ENCODE peak calls at places on chromosomes 1 and 21, in nine cellular contexts. T is thoracic aorta; S is AG10803; H is BE2C; B is HCT116; F is CD4-positive, alpha-beta memory T cell; M is coronary artery; R is psoas muscle; U is lower lobe of right lung. Y is an unnamed sample.

GRCh38 chr1:224080082-224080774 is 33.7 kb upstream of the FBXO28 start:
- DNase-seq in T (no peak), S (peak), H (no peak), B (peak), F (no peak), M (no peak), R (no peak), U (no peak), Y (peak)

GRCh38 chr1:156414440-156415064 is 45.5 kb downstream of the RHBG start:
- DNase-seq in T (no peak), S (no peak), H (no peak), B (no peak), F (no peak), M (no peak), R (peak), U (no peak), Y (no peak)

GRCh38 chr1:29414091-29414490 is 177.8 kb downstream of the PTPRU start:
- DNase-seq in T (no peak), S (no peak), H (no peak), B (no peak), F (no peak), M (peak), R (no peak), U (no peak), Y (no peak)

GRCh38 chr1:53405737-53406136 is 53.5 kb upstream of the DMRTB1 start:
- DNase-seq in T (no peak), S (no peak), H (no peak), B (no peak), F (no peak), M (no peak), R (no peak), U (no peak), Y (peak)

GRCh38 chr1:6141601-6142000 is 38.5 kb downstream of the CHD5 start:
- DNase-seq in T (no peak), S (no peak), H (no peak), B (no peak), F (no peak), M (no peak), R (peak), U (no peak), Y (no peak)

GRCh38 chr1:113812661-113813135 is 422 bp upstream of the RSBN1 start:
- DNase-seq in T (no peak), S (peak), H (no peak), B (no peak), F (peak), M (no peak), R (peak), U (no peak), Y (no peak)

GRCh38 chr1:56424744-56425493 is 154.4 kb downstream of the PLPP3 start:
- DNase-seq in T (peak), S (peak), H (peak), B (peak), F (no peak), M (no peak), R (peak), U (peak), Y (no peak)

GRCh38 chr1:57966751-57967406 is 543.0 kb upstream of the DAB1 start:
- DNase-seq in T (no peak), S (no peak), H (no peak), B (no peak), F (no peak), M (no peak), R (no peak), U (no peak), Y (no peak)

GRCh38 chr1:233254039-233254362 is 41.5 kb downstream of the PCNX2 start:
- DNase-seq in T (no peak), S (no peak), H (no peak), B (no peak), F (no peak), M (no peak), R (no peak), U (no peak), Y (no peak)

GRCh38 chr1:29719253-29719652 is 482.9 kb downstream of the PTPRU start:
- DNase-seq in T (no peak), S (peak), H (no peak), B (no peak), F (no peak), M (no peak), R (no peak), U (no peak), Y (no peak)

GRCh38 chr1:156502749-156503671 is 2.4 kb upstream of the MEF2D start:
- DNase-seq in T (peak), S (peak), H (no peak), B (peak), F (no peak), M (peak), R (peak), U (peak), Y (peak)

GRCh38 chr1:164240081-164240480 is 318.9 kb upstream of the PBX1 start:
- DNase-seq in T (no peak), S (no peak), H (no peak), B (no peak), F (no peak), M (no peak), R (no peak), U (no peak), Y (peak)

GRCh38 chr1:150259758-150260669 is 2.4 kb downstream of the CA14 start:
- DNase-seq in T (no peak), S (no peak), H (no peak), B (no peak), F (no peak), M (no peak), R (no peak), U (peak), Y (peak)

GRCh38 chr1:44245066-44245465 is 31.8 kb downstream of the DMAP1 start:
- DNase-seq in T (no peak), S (no peak), H (no peak), B (no peak), F (no peak), M (no peak), R (no peak), U (no peak), Y (no peak)

GRCh38 chr1:17569200-17570139 is 30.0 kb downstream of the ARHGEF10L start:
- DNase-seq in T (peak), S (peak), H (no peak), B (peak), F (no peak), M (peak), R (peak), U (peak), Y (peak)

GRCh38 chr1:2214541-2215241 is 13.4 kb upstream of the SKI start:
- DNase-seq in T (no peak), S (no peak), H (no peak), B (no peak), F (no peak), M (peak), R (peak), U (peak), Y (no peak)

GRCh38 chr1:181251001-181251712 is 162.7 kb downstream of the IER5 start:
- DNase-seq in T (no peak), S (peak), H (no peak), B (peak), F (no peak), M (no peak), R (no peak), U (no peak), Y (peak)

GRCh38 chr1:45545019-45545493 is 5.6 kb upstream of the AKR1A1 start:
- DNase-seq in T (no peak), S (no peak), H (no peak), B (no peak), F (no peak), M (no peak), R (no peak), U (no peak), Y (no peak)

GRCh38 chr1:29760165-29760564 is 523.8 kb downstream of the PTPRU start:
- DNase-seq in T (no peak), S (no peak), H (no peak), B (no peak), F (no peak), M (no peak), R (no peak), U (no peak), Y (no peak)

GRCh38 chr1:100989306-100990077 is 36.1 kb downstream of the DPH5 start:
- DNase-seq in T (no peak), S (peak), H (no peak), B (no peak), F (no peak), M (no peak), R (no peak), U (no peak), Y (no peak)

GRCh38 chr1:210597555-210598134 is 268.9 kb downstream of the HHAT start:
- DNase-seq in T (no peak), S (peak), H (no peak), B (no peak), F (no peak), M (no peak), R (no peak), U (no peak), Y (peak)

GRCh38 chr1:71809085-71809484 is 473.3 kb downstream of the NEGR1 start:
- DNase-seq in T (no peak), S (no peak), H (no peak), B (no peak), F (no peak), M (no peak), R (no peak), U (no peak), Y (no peak)

GRCh38 chr1:37999434-38000232 is 5.7 kb downstream of the FHL3 start:
- DNase-seq in T (no peak), S (peak), H (no peak), B (no peak), F (no peak), M (peak), R (peak), U (peak), Y (peak)

GRCh38 chr1:153655333-153655732 is 3.2 kb upstream of the SNAPIN start:
- DNase-seq in T (no peak), S (no peak), H (no peak), B (no peak), F (no peak), M (no peak), R (no peak), U (no peak), Y (no peak)

GRCh38 chr1:210600421-210601195 is 271.9 kb downstream of the HHAT start:
- DNase-seq in T (no peak), S (no peak), H (no peak), B (no peak), F (no peak), M (no peak), R (no peak), U (no peak), Y (no peak)

GRCh38 chr21:44583800-44584147 is 3.4 kb upstream of the KRTAP10-5 start:
- DNase-seq in T (no peak), S (no peak), H (no peak), B (no peak), F (peak), M (no peak), R (no peak), U (no peak), Y (no peak)

DNA sequence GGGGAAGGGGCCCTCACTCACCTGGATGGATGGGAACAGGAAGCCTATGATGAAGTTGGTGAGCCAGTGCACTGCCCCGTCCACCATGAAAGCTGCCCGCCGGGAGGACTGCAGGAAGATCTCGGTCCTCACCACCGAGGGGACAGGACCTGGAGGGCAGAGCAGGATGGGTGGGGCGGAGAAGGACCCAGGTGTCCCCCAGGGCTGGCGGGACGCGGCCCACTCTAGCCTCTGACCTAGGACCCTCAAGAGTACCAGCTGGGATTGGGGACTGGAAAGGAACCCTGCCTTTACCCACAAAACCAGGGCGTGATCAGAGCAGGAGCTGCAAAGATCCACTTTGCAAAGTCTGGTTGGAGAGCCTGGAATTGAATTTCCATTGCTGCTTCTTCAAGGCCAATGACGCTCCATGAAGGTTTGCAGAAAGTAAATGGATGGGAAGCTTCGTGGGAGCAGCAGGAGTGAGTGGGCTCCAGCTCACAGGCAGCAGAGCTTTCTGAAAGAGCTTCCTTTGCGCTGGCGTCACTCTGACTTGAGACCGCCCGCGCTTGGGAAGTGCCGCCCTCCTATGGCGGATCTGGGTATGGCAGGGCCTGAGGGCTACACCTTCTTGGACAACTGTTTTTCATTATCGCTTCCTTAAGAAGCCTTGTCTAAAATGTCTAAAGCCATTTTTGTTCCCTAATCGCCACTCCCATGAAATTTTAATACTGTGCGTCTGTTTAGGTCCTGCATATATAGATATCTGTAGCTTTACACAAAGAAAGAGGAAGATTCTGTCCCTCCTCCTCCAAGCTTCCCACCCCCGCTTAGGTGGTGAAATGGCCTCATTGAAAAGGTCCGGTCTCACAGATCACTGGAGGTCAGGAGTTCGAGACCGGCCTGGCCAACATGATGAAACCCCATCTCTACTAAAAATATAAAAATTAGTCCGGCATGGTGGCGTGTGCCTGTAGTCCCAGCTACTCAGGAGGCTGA is 21.2 kb downstream of the SLC2A7 start:
- DNase-seq in T (peak), S (peak), H (peak), B (peak), F (peak), M (no peak), R (peak), U (peak), Y (peak)
- H3K4me3 ChIP-seq in T (no peak), S (no peak), H (no peak), B (no peak), F (no peak), M (no peak), R (no peak), U (no peak), Y (no peak)

DNA sequence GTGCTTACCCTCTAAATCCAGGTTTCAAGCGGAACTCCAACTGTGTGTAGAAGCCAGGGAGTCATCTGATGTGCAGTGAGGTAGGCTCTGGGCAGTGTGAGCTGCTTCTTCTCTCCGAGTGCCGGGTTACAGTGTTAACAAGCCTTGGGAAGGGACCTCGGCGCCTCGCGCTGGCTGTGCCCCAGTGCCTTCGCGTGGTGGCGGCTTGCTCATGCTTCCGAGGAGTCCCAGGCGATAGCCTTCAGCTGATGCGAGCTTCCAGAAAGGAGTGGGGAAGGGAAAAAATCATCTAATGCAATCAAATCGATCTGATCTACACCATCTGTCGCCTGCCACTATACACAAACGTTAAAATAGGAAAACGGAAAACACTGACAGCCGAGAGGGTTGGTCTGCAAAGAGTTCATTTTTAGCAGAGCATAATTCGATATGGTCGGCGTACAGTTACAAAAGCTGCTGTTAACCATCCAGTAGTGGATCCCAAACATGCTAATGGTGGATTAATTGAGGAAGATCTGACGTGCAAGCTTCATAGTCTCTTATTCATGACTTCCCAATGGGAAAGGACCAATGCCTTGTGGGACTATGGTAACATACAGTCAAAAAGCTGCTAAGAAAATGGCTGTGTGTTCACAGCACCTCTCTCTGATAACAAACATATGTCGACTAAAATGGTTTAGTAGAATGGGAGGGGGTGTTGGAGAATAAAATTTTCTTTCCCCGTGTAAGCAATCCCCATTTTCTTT is 128.7 kb upstream of the DPYD start:
- DNase-seq in T (no peak), S (peak), H (peak), B (no peak), F (no peak), M (no peak), R (no peak), U (peak), Y (no peak)
- H3K4me3 ChIP-seq in T (no peak), S (peak), H (peak), B (no peak), F (no peak), M (no peak), R (no peak), U (no peak), Y (no peak)

GRCh38 chr1:245090491-245091090 is 64.2 kb upstream of the KIF26B start:
- DNase-seq in T (no peak), S (no peak), H (no peak), B (no peak), F (no peak), M (no peak), R (no peak), U (no peak), Y (no peak)

GRCh38 chr1:245086389-245086969 is 68.3 kb upstream of the KIF26B start:
- DNase-seq in T (no peak), S (peak), H (no peak), B (no peak), F (no peak), M (no peak), R (no peak), U (no peak), Y (no peak)

GRCh38 chr1:245084551-245084950 is 70.2 kb upstream of the KIF26B start:
- DNase-seq in T (no peak), S (no peak), H (no peak), B (no peak), F (no peak), M (no peak), R (no peak), U (no peak), Y (peak)

GRCh38 chr1:245087723-245088122 is 67.1 kb upstream of the KIF26B start:
- DNase-seq in T (no peak), S (no peak), H (no peak), B (no peak), F (no peak), M (no peak), R (no peak), U (no peak), Y (no peak)

GRCh38 chr1:245085508-245086095 is 69.2 kb upstream of the KIF26B start:
- DNase-seq in T (no peak), S (peak), H (no peak), B (peak), F (no peak), M (no peak), R (no peak), U (no peak), Y (no peak)
- H3K4me3 ChIP-seq in T (no peak), S (no peak), H (no peak), B (peak), F (no peak), M (no peak), R (no peak), U (no peak), Y (no peak)

GRCh38 chr1:230808268-230808872 is 60.0 kb downstream of the C1orf198 start:
- DNase-seq in T (no peak), S (peak), H (no peak), B (no peak), F (no peak), M (peak), R (no peak), U (no peak), Y (no peak)
- H3K4me3 ChIP-seq in T (no peak), S (no peak), H (no peak), B (no peak), F (no peak), M (no peak), R (no peak), U (no peak), Y (no peak)

DNA sequence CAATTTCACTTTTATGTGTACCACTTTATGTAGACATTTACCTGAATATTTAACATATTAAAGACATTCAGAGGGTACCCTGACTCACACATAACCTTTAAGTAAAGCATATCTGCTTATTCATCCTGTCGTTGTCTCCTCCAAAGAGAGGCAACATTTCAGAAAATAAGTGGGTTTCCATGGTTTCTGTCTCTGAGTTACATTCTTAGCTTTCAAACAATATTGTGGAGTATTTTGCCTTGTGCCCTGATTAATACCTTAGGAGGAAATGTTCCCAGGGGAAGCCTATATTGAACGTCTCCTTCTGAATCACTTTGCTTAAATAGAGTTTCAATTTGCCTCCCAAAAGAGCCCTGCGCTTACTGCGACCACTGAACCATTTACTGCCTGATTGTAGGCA is 26.1 kb downstream of the PALMD start:
- DNase-seq in T (no peak), S (no peak), H (no peak), B (no peak), F (no peak), M (no peak), R (no peak), U (no peak), Y (no peak)
- H3K4me3 ChIP-seq in T (no peak), S (no peak), H (no peak), B (no peak), F (no peak), M (no peak), R (peak), U (no peak), Y (no peak)

Y was measured in PC-9.